ENCODE peak calls at places on chromosomes 11 and 22, in four cellular contexts. One of them, this sample, is unnamed.

GRCh38 chr11:101407324-101407723 is 176.5 kb downstream of the TRPC6 start:
- DNase-seq in H1: no peak
- DNase-seq in HCT116: no peak
- DNase-seq in GM12878: no peak
- DNase-seq in this sample: no peak

GRCh38 chr11:72574046-72574445 is 100.2 kb downstream of the PDE2A start:
- DNase-seq in H1: no peak
- DNase-seq in GM12878: no peak
- DNase-seq in HCT116: no peak
- DNase-seq in this sample: no peak

GRCh38 chr22:23179381-23180294 is 671 bp upstream of the BCR start:
- DNase-seq in GM12878: no peak
- DNase-seq in HCT116: no peak
- DNase-seq in H1: no peak
- DNase-seq in this sample: peak

GRCh38 chr11:35567737-35568465 is 42.5 kb upstream of the PAMR1 start:
- DNase-seq in H1: no peak
- DNase-seq in GM12878: no peak
- DNase-seq in HCT116: no peak
- DNase-seq in this sample: no peak

GRCh38 chr11:132535830-132536229 is 996.5 kb downstream of the OPCML start:
- DNase-seq in GM12878: no peak
- DNase-seq in HCT116: no peak
- DNase-seq in H1: no peak
- DNase-seq in this sample: no peak

GRCh38 chr11:129115652-129116585 is 76.2 kb downstream of the ARHGAP32 start:
- DNase-seq in H1: no peak
- DNase-seq in GM12878: no peak
- DNase-seq in HCT116: peak
- DNase-seq in this sample: no peak

GRCh38 chr22:35835998-35836691 is 118.5 kb downstream of the APOL5 start:
- DNase-seq in GM12878: no peak
- DNase-seq in H1: no peak
- DNase-seq in HCT116: peak
- DNase-seq in this sample: peak

GRCh38 chr22:23057331-23057730 is 13.0 kb upstream of the GNAZ start:
- DNase-seq in H1: no peak
- DNase-seq in GM12878: no peak
- DNase-seq in HCT116: no peak
- DNase-seq in this sample: no peak

GRCh38 chr11:60130496-60130895 is 42.0 kb downstream of the MS4A2 start:
- DNase-seq in GM12878: no peak
- DNase-seq in H1: no peak
- DNase-seq in HCT116: peak
- DNase-seq in this sample: peak

GRCh38 chr11:102172127-102172848 is 62.0 kb downstream of the YAP1 start:
- DNase-seq in HCT116: no peak
- DNase-seq in H1: no peak
- DNase-seq in GM12878: no peak
- DNase-seq in this sample: no peak

GRCh38 chr11:131912127-131912526 is 541.7 kb downstream of the NTM start:
- DNase-seq in H1: no peak
- DNase-seq in HCT116: no peak
- DNase-seq in GM12878: no peak
- DNase-seq in this sample: no peak

GRCh38 chr11:128956401-128957203 is 13.9 kb upstream of the TP53AIP1 start:
- DNase-seq in HCT116: peak
- DNase-seq in H1: no peak
- DNase-seq in GM12878: peak
- DNase-seq in this sample: peak

GRCh38 chr22:36743591-36744412 is 32.1 kb downstream of the IFT27 start:
- DNase-seq in GM12878: no peak
- DNase-seq in HCT116: no peak
- DNase-seq in H1: no peak
- DNase-seq in this sample: no peak

GRCh38 chr11:61193596-61193995 is 9.7 kb upstream of the PGA3 start:
- DNase-seq in HCT116: no peak
- DNase-seq in H1: no peak
- DNase-seq in GM12878: no peak
- DNase-seq in this sample: no peak

GRCh38 chr22:48939441-48940265 is 888.0 kb downstream of the BRD1 start:
- DNase-seq in GM12878: no peak
- DNase-seq in HCT116: no peak
- DNase-seq in H1: peak
- DNase-seq in this sample: no peak

DNA sequence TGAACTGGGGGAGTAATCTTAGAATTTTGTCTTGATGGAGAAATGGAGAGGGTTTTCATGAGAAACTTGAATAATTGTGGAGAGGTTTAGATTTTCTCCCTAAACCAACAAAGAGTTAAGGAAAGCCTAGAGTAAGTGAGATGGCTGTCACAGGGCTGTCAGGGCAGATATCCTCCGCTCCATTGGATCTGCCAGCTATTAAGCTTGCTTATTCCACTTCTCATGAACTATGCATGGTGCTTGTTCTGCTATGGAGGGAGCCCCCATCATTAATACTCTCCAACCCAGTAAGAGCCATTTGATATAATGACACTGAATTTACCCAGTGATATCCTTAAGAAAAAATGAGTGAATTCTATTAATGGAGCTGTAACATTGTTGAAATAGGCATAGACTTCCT is 342.8 kb upstream of the MTNR1B start:
- DNase-seq in GM12878: no peak
- DNase-seq in H1: no peak
- DNase-seq in HCT116: no peak
- DNase-seq in this sample: no peak
- TF ChIP-seq ZNF274 in GM12878: no peak
- TF ChIP-seq ZNF274 in H1: no peak
- TF ChIP-seq ZNF274 in HCT116: no peak
- TF ChIP-seq ZNF274 in this sample: no peak

GRCh38 chr11:67504023-67504949 is 877 bp downstream of the PITPNM1 start:
- DNase-seq in H1: peak
- DNase-seq in GM12878: no peak
- DNase-seq in HCT116: no peak
- DNase-seq in this sample: peak
- TF ChIP-seq EGR1 in H1: no peak
- TF ChIP-seq EGR1 in GM12878: no peak
- TF ChIP-seq EGR1 in HCT116: no peak
- TF ChIP-seq EGR1 in this sample: no peak

GRCh38 chr11:88651556-88651955 is 314.0 kb upstream of the CTSC start:
- DNase-seq in GM12878: no peak
- DNase-seq in HCT116: no peak
- DNase-seq in H1: no peak
- DNase-seq in this sample: no peak
- TF ChIP-seq ZNF274 in GM12878: no peak
- TF ChIP-seq ZNF274 in HCT116: no peak
- TF ChIP-seq ZNF274 in H1: no peak
- TF ChIP-seq ZNF274 in this sample: no peak

DNA sequence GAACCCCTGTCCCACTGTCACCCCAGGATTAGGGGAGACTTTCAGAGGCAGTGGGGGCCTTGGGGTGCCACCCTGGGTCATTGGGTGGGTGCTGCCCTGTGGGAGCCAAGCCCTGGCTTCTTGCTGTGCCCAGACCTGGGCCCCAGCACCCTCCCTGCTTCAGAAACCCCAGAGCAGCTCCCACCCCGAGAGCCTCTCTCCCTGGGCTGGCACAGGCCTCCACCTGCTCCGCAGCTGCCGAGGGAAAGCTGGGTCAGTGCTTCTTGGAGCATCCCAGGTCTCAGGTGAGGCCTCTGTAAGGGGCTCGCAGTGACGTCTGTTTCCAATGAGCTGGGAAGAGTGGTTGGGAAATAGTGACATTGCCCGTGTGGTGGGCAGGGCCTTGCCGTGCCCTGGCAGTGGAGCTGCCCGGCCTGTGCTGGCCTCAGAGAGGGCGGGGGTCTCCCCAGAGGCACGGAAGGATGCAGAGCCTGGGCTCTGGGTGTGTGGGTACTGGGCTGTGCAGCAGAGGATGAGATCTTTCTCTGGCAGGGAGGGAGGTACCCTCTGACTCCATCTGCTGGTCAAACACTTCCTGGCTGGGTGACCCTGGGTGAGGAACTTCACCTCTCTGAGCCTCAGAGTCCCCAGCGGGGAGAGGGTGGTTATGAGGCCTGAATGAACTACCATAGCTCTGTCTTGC is 23.0 kb downstream of the C22orf23 start:
- DNase-seq in GM12878: no peak
- DNase-seq in H1: no peak
- DNase-seq in HCT116: no peak
- DNase-seq in this sample: no peak
- TF ChIP-seq EGR1 in GM12878: no peak
- TF ChIP-seq EGR1 in H1: no peak
- TF ChIP-seq EGR1 in HCT116: no peak
- TF ChIP-seq EGR1 in this sample: no peak

This sample was measured in K562.